ENCODE peak calls at places on chromosomes 2 and 18, in four cellular contexts. P is iPS DF 6.9; F is left kidney; Q is stimulated activated CD8-positive, alpha-beta memory T cell treated with anti-CD3 and anti-CD28 coated beads, Interleukin-15, amount 100 ng/mL, for 24 hours. G is an unnamed sample.

GRCh38 chr2:13009027-13009426 is 292.3 kb downstream of the TRIB2 start:
- DNase-seq in Q (no peak), P (no peak), F (no peak), G (no peak)

GRCh38 chr2:200619275-200619674 is 33.5 kb downstream of the AOX1 start:
- DNase-seq in F (no peak), P (no peak), Q (no peak), G (no peak)

GRCh38 chr2:112772322-112772721 is 7.9 kb upstream of the CKAP2L start:
- DNase-seq in F (no peak), Q (no peak), P (no peak), G (no peak)

GRCh38 chr2:52995439-52995838 is 772.2 kb upstream of the CHAC2 start:
- DNase-seq in P (no peak), F (no peak), Q (no peak), G (no peak)

GRCh38 chr2:167935803-167936110 is 311.6 kb downstream of the STK39 start:
- DNase-seq in F (peak; percentile 72), P (no peak), Q (no peak), G (no peak)

GRCh38 chr2:38697116-38697840 is 31.4 kb downstream of the GALM start:
- DNase-seq in Q (no peak), F (no peak), P (no peak), G (no peak)

GRCh38 chr18:79687806-79688205 is 8.2 kb downstream of the CTDP1 start:
- DNase-seq in P (no peak), F (no peak), Q (no peak), G (no peak)

GRCh38 chr2:853203-853870 is 97.3 kb upstream of the SNTG2 start:
- DNase-seq in Q (no peak), F (no peak), P (no peak), G (no peak)

GRCh38 chr2:46793423-46794416 is 121.9 kb downstream of the MCFD2 start:
- DNase-seq in F (peak; percentile 18), Q (no peak), P (no peak), G (no peak)

GRCh38 chr2:105515581-105516415 is 116.9 kb upstream of the FHL2 start:
- DNase-seq in F (no peak), Q (no peak), P (no peak), G (no peak)

GRCh38 chr2:181459646-181460045 is 2.5 kb downstream of the ITGA4 start:
- DNase-seq in Q (no peak), F (peak; percentile 24), P (no peak), G (no peak)

GRCh38 chr18:49031511-49032188 is 80.9 kb upstream of the SMAD7 start:
- DNase-seq in F (no peak), P (no peak), Q (no peak), G (no peak)

GRCh38 chr18:75358928-75359327 is 68.6 kb downstream of the SMIM21 start:
- DNase-seq in F (no peak), Q (no peak), P (no peak), G (no peak)

GRCh38 chr2:96265349-96265839 is 403 bp downstream of the TMEM127 start:
- DNase-seq in F (no peak), P (no peak), Q (no peak), G (no peak)

GRCh38 chr2:127084611-127085031 is 22.3 kb downstream of the BIN1 start:
- DNase-seq in F (no peak), Q (no peak), P (no peak), G (no peak)

GRCh38 chr18:10365021-10365420 is 89.4 kb upstream of the APCDD1 start:
- DNase-seq in Q (no peak), F (no peak), P (no peak), G (no peak)

GRCh38 chr2:58135861-58136260 is 89.3 kb downstream of the VRK2 start:
- DNase-seq in Q (no peak), F (no peak), P (no peak), G (no peak)

GRCh38 chr18:23398401-23398800 is 54.7 kb upstream of the RIOK3 start:
- DNase-seq in P (no peak), Q (no peak), F (no peak), G (no peak)

GRCh38 chr2:136255648-136256461 is 137.9 kb upstream of the CXCR4 start:
- DNase-seq in P (no peak), F (no peak), Q (no peak), G (no peak)

GRCh38 chr2:95023222-95023597 is 2.3 kb upstream of the MAL start:
- DNase-seq in P (no peak), F (peak; percentile 41), Q (no peak), G (no peak)

GRCh38 chr18:8616026-8616401 is 6.8 kb downstream of the RAB12 start:
- DNase-seq in P (no peak), Q (no peak), F (no peak), G (no peak)

GRCh38 chr2:221521261-221521845 is 50.8 kb downstream of the EPHA4 start:
- DNase-seq in Q (no peak), F (no peak), P (no peak), G (no peak)

GRCh38 chr2:143586119-143586518 is 456.9 kb downstream of the ARHGAP15 start:
- DNase-seq in P (no peak), Q (no peak), F (no peak), G (no peak)

GRCh38 chr2:217414429-217414828 is 554.6 kb upstream of the TNP1 start:
- DNase-seq in F (no peak), P (no peak), Q (no peak), G (no peak)

GRCh38 chr2:137842430-137842829 is 121.8 kb upstream of the HNMT start:
- DNase-seq in P (no peak), Q (no peak), F (no peak), G (no peak)

GRCh38 chr2:226850024-226850423 is 14.2 kb downstream of the RHBDD1 start:
- DNase-seq in F (no peak), P (no peak), Q (no peak), G (no peak)

GRCh38 chr2:216724190-216724589 is 28.8 kb upstream of the IGFBP5 start:
- DNase-seq in Q (no peak), P (no peak), F (no peak), G (no peak)